ENCODE peak calls at places on chromosomes 16 and 17, in ten cellular contexts. A is lower lobe of right lung, U is neural progenitor cell, D is OCI-LY7, T is cardiac muscle cell, H is tibial nerve, M is IMR-90, S is MM.1S, V is Peyer's patch, C is tibial artery. F is an unnamed sample.
A peak's percentile ranks its signal among the peaks of the same experiment; 100 is the strongest.

GRCh38 chr16:31008154-31008950 is 2.1 kb downstream of the STX1B start:
- DNase-seq in A (no peak), U (no peak), D (no peak), T (no peak), H (no peak), M (peak; percentile 91), S (no peak), V (no peak), C (no peak), F (peak; percentile 98)

GRCh38 chr17:71547904-71548303 is 572.9 kb upstream of the SOX9 start:
- DNase-seq in A (no peak), U (no peak), D (no peak), T (no peak), H (no peak), M (no peak), S (no peak), V (no peak), C (no peak), F (no peak)

GRCh38 chr16:17921357-17921978 is 415.1 kb downstream of the NPIPA8 start:
- DNase-seq in A (peak; percentile 47), U (peak; percentile 40), D (peak; percentile 51), T (no peak), H (no peak), M (no peak), S (peak; percentile 61), V (peak; percentile 64), C (no peak), F (no peak)

GRCh38 chr17:66347661-66348604 is 45.5 kb downstream of the PRKCA start:
- DNase-seq in A (no peak), U (no peak), D (no peak), T (peak; percentile 38), H (no peak), M (peak; percentile 54), S (no peak), V (no peak), C (no peak), F (no peak)

GRCh38 chr17:3804503-3804931 is 3.5 kb upstream of the ITGAE start:
- DNase-seq in A (no peak), U (no peak), D (peak; percentile 57), T (peak; percentile 35), H (no peak), M (peak; percentile 38), S (no peak), V (no peak), C (no peak), F (peak; percentile 88)

GRCh38 chr17:1611715-1612114 is 16.9 kb downstream of the SLC43A2 start:
- DNase-seq in A (no peak), U (no peak), D (no peak), T (no peak), H (no peak), M (no peak), S (no peak), V (no peak), C (peak; percentile 56), F (peak; percentile 48)

GRCh38 chr16:15403392-15403995 is 7.9 kb downstream of the MPV17L start:
- DNase-seq in A (no peak), U (no peak), D (peak; percentile 20), T (peak; percentile 18), H (no peak), M (no peak), S (no peak), V (no peak), C (no peak), F (no peak)

GRCh38 chr17:44324092-44324570 is 492 bp downstream of the SLC25A39 start:
- DNase-seq in A (peak; percentile 63), U (peak; percentile 53), D (no peak), T (no peak), H (no peak), M (no peak), S (no peak), V (no peak), C (no peak), F (peak; percentile 89)

GRCh38 chr16:11238272-11239202 is 17.5 kb downstream of the SOCS1 start:
- DNase-seq in A (no peak), U (no peak), D (no peak), T (no peak), H (no peak), M (no peak), S (no peak), V (no peak), C (no peak), F (no peak)

GRCh38 chr16:57788951-57789350 is 13.3 kb downstream of the KIFC3 start:
- DNase-seq in A (no peak), U (no peak), D (no peak), T (no peak), H (no peak), M (no peak), S (no peak), V (peak; percentile 34), C (no peak), F (peak; percentile 42)

GRCh38 chr16:89860747-89861304 is 12.6 kb upstream of the TCF25 start:
- DNase-seq in A (peak; percentile 80), U (peak; percentile 72), D (peak; percentile 77), T (peak; percentile 55), H (peak; percentile 29), M (peak; percentile 17), S (peak; percentile 37), V (peak; percentile 82), C (peak; percentile 31), F (peak; percentile 99)

GRCh38 chr16:68350951-68351350 is 40.1 kb downstream of the PRMT7 start:
- DNase-seq in A (no peak), U (no peak), D (no peak), T (no peak), H (no peak), M (no peak), S (no peak), V (no peak), C (no peak), F (peak; percentile 76)
- H3K4me1 ChIP-seq in A (peaks cover 4% of the 10 kb centered on the region), U (no peaks in the 10 kb centered on the region), D (peaks cover 1% of the 10 kb centered on the region), T (no peaks in the 10 kb centered on the region), H (no peaks in the 10 kb centered on the region), M (no peaks in the 10 kb centered on the region), S (peaks cover 9% of the 10 kb centered on the region), V (peaks cover 13% of the 10 kb centered on the region), C (no peaks in the 10 kb centered on the region), F (no peaks in the 10 kb centered on the region)

DNA sequence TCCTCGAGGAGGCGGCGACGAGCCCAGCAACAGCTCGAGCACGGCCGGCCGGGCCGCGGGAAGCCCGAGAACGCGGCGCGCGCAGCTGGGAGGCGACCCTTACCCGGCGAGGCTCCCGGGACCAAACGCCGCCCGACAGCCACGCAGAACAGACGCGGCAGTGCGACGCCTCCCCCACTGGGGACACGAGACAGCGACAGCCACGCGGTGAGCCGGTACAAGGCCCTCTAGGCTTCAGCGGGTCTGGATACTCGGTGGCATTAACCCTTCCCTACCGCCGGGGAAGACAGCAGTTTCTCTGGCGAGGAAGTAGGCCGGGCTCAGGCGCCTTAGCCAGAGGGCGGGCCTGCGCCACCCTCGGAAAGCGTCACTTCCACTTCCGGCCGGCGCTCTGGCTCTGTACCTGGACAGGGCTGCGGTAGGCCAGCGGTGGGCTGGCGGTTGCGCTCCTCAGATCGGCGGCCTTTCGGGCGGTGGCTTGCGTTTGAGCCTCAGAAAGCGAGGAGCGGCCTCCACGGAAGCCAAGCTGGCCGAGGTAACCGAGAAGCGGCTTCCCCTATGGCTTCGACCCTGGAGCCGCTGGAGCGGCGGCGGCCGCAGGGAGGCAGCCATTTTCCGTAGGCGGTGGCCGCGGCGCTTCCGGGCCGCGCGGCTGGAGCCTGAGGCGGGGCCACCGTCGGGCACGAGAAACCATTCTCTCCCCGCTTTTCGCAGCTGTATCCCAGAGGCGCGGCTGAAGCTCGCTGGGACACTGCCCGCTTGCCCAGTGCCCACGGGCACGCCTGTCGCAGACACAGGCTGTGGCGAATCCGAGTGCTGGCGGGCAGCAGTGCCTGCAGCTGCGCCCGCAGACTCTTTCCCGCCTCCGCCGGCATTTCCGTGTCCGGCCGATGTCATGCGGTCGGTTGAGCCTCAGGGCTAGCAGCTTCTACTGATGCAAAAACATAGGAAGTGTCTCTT is at the start of the genes TIGD7 and ZNF75A:
- DNase-seq in A (peak; percentile 94), U (peak; percentile 93), D (no peak), T (peak; percentile 94), H (peak; percentile 56), M (peak; percentile 88), S (peak; percentile 90), V (peak; percentile 92), C (peak; percentile 72), F (peak; percentile 99)
- TF ChIP-seq CTCF in A (peak; percentile 6), U (peak; percentile 4), D (no peak), T (peak; percentile 22), H (peak; percentile 11), M (peak; percentile 4), S (peak; percentile 10), V (peak; percentile 40), C (peak; percentile 19), F (peak; percentile 6)

DNA sequence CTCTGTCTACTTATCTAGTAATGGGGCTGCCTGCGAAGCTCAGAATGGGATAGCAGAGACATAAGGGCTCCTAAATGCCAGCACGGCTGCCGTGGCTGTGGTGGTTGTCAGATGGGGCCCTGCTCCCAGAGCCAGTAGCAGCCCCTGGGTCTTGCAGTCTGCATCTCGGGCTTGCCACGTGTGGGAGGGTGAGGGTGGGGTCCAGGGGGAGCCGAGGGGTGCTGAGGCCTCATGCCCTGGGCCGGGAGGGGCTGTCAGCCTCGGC is 88.8 kb upstream of the GSE1 start:
- DNase-seq in A (peak; percentile 62), U (no peak), D (no peak), T (no peak), H (no peak), M (no peak), S (no peak), V (no peak), C (no peak), F (no peak)
- H3K4me1 ChIP-seq in A (peaks cover 47% of the 10 kb centered on the region), U (peaks cover 39% of the 10 kb centered on the region), D (peaks cover 18% of the 10 kb centered on the region), T (peaks cover 51% of the 10 kb centered on the region), H (no peaks in the 10 kb centered on the region), M (peaks cover 24% of the 10 kb centered on the region), S (no peaks in the 10 kb centered on the region), V (peaks cover 20% of the 10 kb centered on the region), C (peaks cover 47% of the 10 kb centered on the region), F (peaks cover 34% of the 10 kb centered on the region)

GRCh38 chr17:78230996-78231931 is at the start of gene TMEM235:
- DNase-seq in A (no peak), U (peak; percentile 63), D (no peak), T (no peak), H (no peak), M (no peak), S (no peak), V (no peak), C (no peak), F (peak; percentile 81)

GRCh38 chr17:78231991-78232759 is 744 bp downstream of the TMEM235 start:
- DNase-seq in A (no peak), U (peak; percentile 78), D (no peak), T (no peak), H (no peak), M (no peak), S (no peak), V (no peak), C (no peak), F (peak; percentile 87)

GRCh38 chr17:78233678-78234077 is 2.2 kb downstream of the TMEM235 start:
- DNase-seq in A (no peak), U (no peak), D (no peak), T (no peak), H (no peak), M (no peak), S (no peak), V (no peak), C (no peak), F (peak; percentile 79)

GRCh38 chr17:78234261-78234865 is 2.9 kb downstream of the TMEM235 start:
- DNase-seq in A (no peak), U (no peak), D (no peak), T (no peak), H (no peak), M (no peak), S (no peak), V (no peak), C (no peak), F (peak; percentile 69)

DNA sequence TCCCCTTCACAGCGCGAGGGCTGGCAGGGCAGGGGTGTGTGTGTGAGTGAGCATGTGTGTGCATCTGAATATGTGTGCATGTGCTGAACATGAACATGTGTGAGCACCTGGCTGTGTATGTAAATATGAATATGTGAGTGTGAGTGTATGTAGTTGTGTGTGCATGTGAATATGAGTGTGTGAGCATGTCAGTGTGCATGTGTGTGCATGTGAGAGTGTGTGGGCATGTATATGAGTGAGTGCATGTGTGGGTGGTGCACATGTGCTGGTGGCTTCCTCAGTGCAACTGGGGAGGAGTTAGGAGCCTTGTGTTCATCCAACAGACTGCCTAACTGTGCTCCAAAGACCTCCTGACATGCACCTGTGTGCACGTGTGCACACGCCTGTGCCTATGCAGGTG is 1.3 kb downstream of the TMEM235 start:
- DNase-seq in A (no peak), U (no peak), D (no peak), T (no peak), H (no peak), M (no peak), S (no peak), V (no peak), C (no peak), F (peak; percentile 64)
- TF ChIP-seq CTCF in A (no peak), U (no peak), D (no peak), T (no peak), H (no peak), M (no peak), S (no peak), V (no peak), C (no peak), F (no peak)